ENCODE peak calls at places on chromosome 5, in four cellular contexts. Z, X, N and E are unnamed samples.

GRCh38 chr5:178420424-178420823 is 169.8 kb downstream of the COL23A1 start:
- DNase-seq in N (no peak), Z (peak; percentile 74), X (no peak), E (no peak)

GRCh38 chr5:147880461-147880860 is 1.9 kb downstream of the SCGB3A2 start:
- DNase-seq in N (no peak), Z (no peak), X (no peak), E (no peak)

GRCh38 chr5:32261198-32261597 is 51.5 kb downstream of the MTMR12 start:
- DNase-seq in Z (no peak), N (no peak), X (no peak), E (no peak)

GRCh38 chr5:148910686-148911361 is 84.4 kb downstream of the ADRB2 start:
- DNase-seq in X (peak; percentile 53), Z (no peak), N (no peak), E (peak; percentile 36)

GRCh38 chr5:147509041-147509709 is 693 bp downstream of the DPYSL3 start:
- DNase-seq in X (no peak), N (no peak), Z (peak; percentile 62), E (no peak)

GRCh38 chr5:158175664-158176507 is 316.9 kb upstream of the CLINT1 start:
- DNase-seq in N (peak; percentile 61), X (no peak), Z (no peak), E (peak; percentile 17)

GRCh38 chr5:9329125-9329524 is 216.8 kb downstream of the SEMA5A start:
- DNase-seq in X (no peak), N (no peak), Z (no peak), E (no peak)

GRCh38 chr5:172858511-172858989 is 24.5 kb downstream of the ERGIC1 start:
- DNase-seq in N (no peak), X (no peak), Z (no peak), E (peak; percentile 86)

GRCh38 chr5:172342907-172343306 is 59.3 kb upstream of the UBTD2 start:
- DNase-seq in N (no peak), X (no peak), Z (no peak), E (no peak)

GRCh38 chr5:157961828-157962390 is 103.0 kb upstream of the CLINT1 start:
- DNase-seq in X (no peak), N (no peak), Z (no peak), E (no peak)

GRCh38 chr5:10338996-10339903 is 14.2 kb upstream of the MARCHF6 start:
- DNase-seq in Z (peak; percentile 75), X (peak; percentile 47), N (no peak), E (no peak)

GRCh38 chr5:174324680-174325079 is 279.2 kb downstream of the NSG2 start:
- DNase-seq in Z (no peak), N (no peak), X (peak; percentile 79), E (no peak)

GRCh38 chr5:138439537-138440225 is 824 bp downstream of the REEP2 start:
- DNase-seq in N (no peak), X (no peak), Z (peak; percentile 41), E (no peak)

GRCh38 chr5:121725450-121725849 is 126.2 kb upstream of the FTMT start:
- DNase-seq in Z (no peak), X (no peak), N (no peak), E (no peak)

DNA sequence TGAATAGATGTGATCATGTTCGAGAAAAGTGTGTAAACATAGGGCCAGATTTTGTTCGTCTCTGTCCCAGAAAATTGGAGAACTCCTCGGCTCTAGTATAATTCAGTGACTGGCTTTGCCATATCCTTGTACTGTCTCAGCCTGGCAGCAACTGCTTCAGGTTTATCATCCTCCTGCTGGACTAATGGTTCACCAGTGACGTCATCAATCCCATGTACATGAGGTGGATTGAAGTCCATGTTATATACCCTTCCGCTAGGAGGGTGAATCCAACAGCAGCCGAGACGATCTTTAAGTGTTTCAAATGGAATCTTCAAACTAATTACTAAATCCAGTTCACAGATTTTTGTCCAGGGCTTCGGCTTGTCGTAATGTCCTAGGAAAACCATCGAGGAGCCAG is 17.1 kb upstream of the PLPP1 start:
- DNase-seq in Z (no peak), N (no peak), X (no peak), E (no peak)
- H3K4me1 ChIP-seq in Z (peaks cover 20% of the 10 kb centered on the region), N (no peaks in the 10 kb centered on the region), X (no peaks in the 10 kb centered on the region), E (no peaks in the 10 kb centered on the region)

GRCh38 chr5:87127426-87127825 is 140.3 kb upstream of the RASA1 start:
- DNase-seq in N (no peak), X (peak; percentile 90), Z (no peak), E (no peak)
- H3K4me1 ChIP-seq in N (no peaks in the 10 kb centered on the region), X (peaks cover 30% of the 10 kb centered on the region), Z (no peaks in the 10 kb centered on the region), E (no peaks in the 10 kb centered on the region)

GRCh38 chr5:80934751-80935150 is 25.4 kb upstream of the RASGRF2 start:
- DNase-seq in X (no peak), N (no peak), Z (peak; percentile 58), E (no peak)

GRCh38 chr5:80931423-80931822 is 28.7 kb upstream of the RASGRF2 start:
- DNase-seq in N (no peak), X (no peak), Z (no peak), E (no peak)

GRCh38 chr5:80935811-80936385 is 24.3 kb upstream of the RASGRF2 start:
- DNase-seq in X (no peak), N (no peak), Z (peak; percentile 68), E (peak; percentile 11)

GRCh38 chr5:80930940-80931339 is 29.2 kb upstream of the RASGRF2 start:
- DNase-seq in N (no peak), X (no peak), Z (no peak), E (no peak)

DNA sequence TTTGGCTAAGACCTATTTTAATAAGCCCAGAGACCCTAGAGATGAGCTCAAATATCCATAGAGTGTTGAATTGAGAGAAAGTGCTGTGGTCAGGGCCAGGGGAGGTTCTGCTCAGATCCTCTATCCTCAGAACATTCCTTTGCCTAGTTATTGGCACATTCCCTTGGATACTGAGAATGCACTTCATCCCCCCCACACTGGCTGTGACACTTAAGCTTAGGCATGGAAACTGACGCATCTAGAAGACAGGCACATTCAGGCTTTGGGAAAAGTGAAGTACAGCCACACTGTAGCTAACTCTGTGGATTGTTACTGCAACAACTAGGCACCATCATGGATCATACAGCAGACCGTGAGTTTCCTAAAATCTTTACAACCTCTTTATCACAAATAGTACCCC is 27.1 kb upstream of the RASGRF2 start:
- DNase-seq in N (no peak), Z (no peak), X (peak; percentile 29), E (no peak)
- H3K4me1 ChIP-seq in N (no peaks in the 10 kb centered on the region), Z (no peaks in the 10 kb centered on the region), X (no peaks in the 10 kb centered on the region), E (no peaks in the 10 kb centered on the region)

GRCh38 chr5:87394407-87394806 is 18.3 kb downstream of the CCNH start:
- DNase-seq in N (no peak), X (peak; percentile 68), Z (no peak), E (no peak)
- H3K4me1 ChIP-seq in N (no peaks in the 10 kb centered on the region), X (peaks cover 30% of the 10 kb centered on the region), Z (no peaks in the 10 kb centered on the region), E (no peaks in the 10 kb centered on the region)

DNA sequence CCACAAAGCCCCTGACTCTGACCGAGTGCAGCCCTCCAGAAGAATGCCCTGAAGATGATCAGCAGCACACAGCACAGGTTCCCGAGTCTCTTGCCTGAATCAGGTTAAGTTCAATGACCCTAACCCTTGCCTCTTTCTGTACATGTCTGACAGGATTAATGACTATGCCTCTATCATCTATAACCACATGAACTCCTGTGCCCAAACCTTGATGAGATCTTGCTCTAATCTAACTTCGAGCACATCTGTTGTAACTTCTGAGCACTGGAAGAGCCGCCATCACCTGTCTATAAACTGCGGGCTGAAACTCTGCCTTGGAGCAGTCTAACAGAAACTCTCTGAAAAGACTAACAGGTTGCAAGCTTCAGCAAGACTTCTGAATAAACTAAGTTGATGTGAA is 44.6 kb downstream of the SERINC5 start:
- DNase-seq in Z (no peak), X (no peak), N (no peak), E (no peak)
- H3K4me1 ChIP-seq in Z (peaks cover 37% of the 10 kb centered on the region), X (peaks cover 7% of the 10 kb centered on the region), N (peaks cover 4% of the 10 kb centered on the region), E (peaks cover 11% of the 10 kb centered on the region)

DNA sequence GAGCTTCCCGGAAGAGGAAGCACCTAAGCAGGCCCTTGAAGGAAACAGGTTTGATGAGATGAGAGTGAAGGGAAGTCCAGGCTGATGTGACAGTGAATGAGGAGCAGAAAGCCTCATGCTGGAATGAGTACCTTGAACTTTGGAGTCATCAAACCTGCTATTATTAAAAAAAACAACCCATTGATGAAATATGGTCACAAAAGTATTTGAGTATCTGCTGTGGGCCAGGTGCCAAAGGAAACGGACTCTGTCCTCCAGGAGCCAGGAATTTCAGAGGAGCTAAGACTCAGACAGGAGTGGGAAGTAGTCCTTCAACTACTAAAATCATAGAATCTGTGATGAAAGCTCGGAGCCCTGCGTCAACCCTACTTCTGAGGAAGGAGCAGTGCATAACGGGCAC is 11.9 kb downstream of the HAND1 start:
- DNase-seq in Z (no peak), N (no peak), X (no peak), E (peak; percentile 77)
- H3K4me1 ChIP-seq in Z (peaks cover 18% of the 10 kb centered on the region), N (no peaks in the 10 kb centered on the region), X (no peaks in the 10 kb centered on the region), E (no peaks in the 10 kb centered on the region)

GRCh38 chr5:524442-525163 is at the start of gene SLC9A3:
- DNase-seq in Z (no peak), X (no peak), N (no peak), E (no peak)
- H3K4me1 ChIP-seq in Z (peaks cover 5% of the 10 kb centered on the region), X (peaks cover 2% of the 10 kb centered on the region), N (no peaks in the 10 kb centered on the region), E (peaks cover 4% of the 10 kb centered on the region)

GRCh38 chr5:78624992-78625391 is 23.6 kb downstream of the LHFPL2 start:
- DNase-seq in N (no peak), X (no peak), Z (no peak), E (no peak)
- H3K4me1 ChIP-seq in N (no peaks in the 10 kb centered on the region), X (peaks cover 17% of the 10 kb centered on the region), Z (no peaks in the 10 kb centered on the region), E (no peaks in the 10 kb centered on the region)

DNA sequence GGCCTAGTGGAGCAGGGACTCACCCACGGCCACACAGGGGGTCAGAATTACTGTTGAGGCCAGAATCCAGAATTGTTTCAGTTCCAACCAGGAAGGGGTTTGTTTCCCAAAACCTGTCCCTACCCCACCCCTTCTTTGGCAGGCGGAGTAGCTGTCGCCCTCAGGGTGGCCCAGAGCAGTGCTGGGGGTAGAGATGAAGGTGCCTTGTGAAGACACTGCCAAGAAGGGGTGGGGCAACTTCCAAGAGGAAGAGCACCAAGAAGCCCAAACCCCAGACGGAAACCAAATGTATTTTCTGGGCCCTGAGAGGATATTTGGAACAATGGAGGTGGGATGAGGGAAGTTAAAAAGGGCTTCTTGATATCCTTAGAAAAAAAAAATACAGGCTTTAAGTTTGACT is 11.4 kb upstream of the NDST1 start:
- DNase-seq in X (no peak), N (no peak), Z (no peak), E (no peak)
- H3K4me1 ChIP-seq in X (peaks cover 60% of the 10 kb centered on the region), N (peaks cover 21% of the 10 kb centered on the region), Z (peaks cover 37% of the 10 kb centered on the region), E (peaks cover 12% of the 10 kb centered on the region)